ENCODE peak calls at places on chromosomes 4 and X, in seven cellular contexts. Y is left ventricle myocardium inferior; R is astrocyte of the spinal cord; X is RPMI7951; Q is activated naive CD8-positive, alpha-beta T cell treated with anti-CD3 and anti-CD28 coated beads, Interleukin-2, amount 10 ng/mL, durations not matched to agents 7 days and 5 days; W is T-helper 22 cell; G is activated naive CD4-positive, alpha-beta T cell. F is an unnamed sample.

GRCh38 chrX:47940448-47940847 is 63.3 kb downstream of the ZNF182 start:
- DNase-seq in Y (no peak), R (no peak), X (no peak), Q (no peak), W (no peak), G (no peak), F (no peak)

GRCh38 chr4:153523941-153524386 is 57.8 kb downstream of the TMEM131L start:
- DNase-seq in Y (no peak), R (no peak), X (no peak), Q (no peak), W (no peak), G (no peak), F (no peak)

GRCh38 chrX:11537141-11537540 is 128.6 kb downstream of the ARHGAP6 start:
- DNase-seq in Y (no peak), R (no peak), X (no peak), Q (no peak), W (no peak), G (no peak), F (no peak)

GRCh38 chrX:120840826-120841225 is 34.8 kb downstream of the CT47B1 start:
- DNase-seq in Y (no peak), R (peak), X (peak), Q (no peak), W (no peak), G (no peak), F (peak)

GRCh38 chr4:144649646-144650045 is 3.7 kb downstream of the HHIP start:
- DNase-seq in Y (no peak), R (peak), X (no peak), Q (no peak), W (no peak), G (no peak), F (no peak)

GRCh38 chrX:47628980-47629379 is 750 bp downstream of the CFP start:
- DNase-seq in Y (no peak), R (no peak), X (no peak), Q (no peak), W (no peak), G (no peak), F (no peak)

GRCh38 chr4:143382539-143382938 is 45.9 kb downstream of the GAB1 start:
- DNase-seq in Y (no peak), R (peak), X (peak), Q (no peak), W (no peak), G (no peak), F (peak)

GRCh38 chrX:121308276-121308805 is 260.9 kb downstream of the GLUD2 start:
- DNase-seq in Y (no peak), R (peak), X (peak), Q (peak), W (no peak), G (peak), F (peak)

GRCh38 chr4:139641218-139641617 is 24.4 kb upstream of the MGST2 start:
- DNase-seq in Y (no peak), R (no peak), X (no peak), Q (no peak), W (no peak), G (no peak), F (no peak)

GRCh38 chrX:119410854-119411253 is 11.7 kb downstream of the SLC25A43 start:
- DNase-seq in Y (no peak), R (no peak), X (no peak), Q (no peak), W (no peak), G (no peak), F (no peak)

GRCh38 chr4:169337510-169337909 is 66.8 kb upstream of the SH3RF1 start:
- DNase-seq in Y (no peak), R (peak), X (peak), Q (no peak), W (no peak), G (no peak), F (no peak)

GRCh38 chr4:97664741-97665140 is 478.5 kb downstream of the STPG2 start:
- DNase-seq in Y (no peak), R (no peak), X (no peak), Q (no peak), W (no peak), G (no peak), F (no peak)

GRCh38 chr4:185534850-185535761 is at the start of gene PDLIM3:
- DNase-seq in Y (peak), R (peak), X (peak), Q (peak), W (no peak), G (no peak), F (peak)

F was measured in SK-MEL-5.